ENCODE peak calls at places on chromosomes 1 and 21, in nine cellular contexts. One of them, this sample, is unnamed.

GRCh38 chr1:108814343-108815125 is 42.4 kb downstream of the AKNAD1 start:
- DNase-seq in ureter: no peak
- DNase-seq in fibroblast of gingiva: peak; percentile 62
- DNase-seq in HEK293T: no peak
- DNase-seq in uterus: peak; percentile 47
- DNase-seq in endothelial cell: no peak
- DNase-seq in HAP-1: peak; percentile 44
- DNase-seq in Kasumi-1: no peak
- DNase-seq in tibial nerve: no peak
- DNase-seq in this sample: peak; percentile 72

GRCh38 chr1:107939256-107939655 is 25.7 kb downstream of the VAV3 start:
- DNase-seq in HAP-1: no peak
- DNase-seq in Kasumi-1: no peak
- DNase-seq in tibial nerve: no peak
- DNase-seq in ureter: no peak
- DNase-seq in endothelial cell: no peak
- DNase-seq in fibroblast of gingiva: no peak
- DNase-seq in HEK293T: no peak
- DNase-seq in uterus: no peak
- DNase-seq in this sample: no peak

GRCh38 chr1:206411321-206411720 is 59.0 kb upstream of the IKBKE start:
- DNase-seq in HAP-1: no peak
- DNase-seq in ureter: no peak
- DNase-seq in HEK293T: no peak
- DNase-seq in uterus: no peak
- DNase-seq in Kasumi-1: no peak
- DNase-seq in endothelial cell: no peak
- DNase-seq in tibial nerve: no peak
- DNase-seq in fibroblast of gingiva: no peak
- DNase-seq in this sample: no peak

GRCh38 chr1:179938752-179939151 is 15.9 kb upstream of the CEP350 start:
- DNase-seq in HAP-1: peak; percentile 62
- DNase-seq in ureter: no peak
- DNase-seq in uterus: no peak
- DNase-seq in Kasumi-1: peak; percentile 7
- DNase-seq in endothelial cell: no peak
- DNase-seq in tibial nerve: no peak
- DNase-seq in fibroblast of gingiva: peak; percentile 78
- DNase-seq in HEK293T: peak; percentile 40
- DNase-seq in this sample: no peak

GRCh38 chr1:215932558-215932957 is 365.5 kb downstream of the KCTD3 start:
- DNase-seq in HAP-1: no peak
- DNase-seq in fibroblast of gingiva: no peak
- DNase-seq in tibial nerve: no peak
- DNase-seq in uterus: no peak
- DNase-seq in ureter: no peak
- DNase-seq in Kasumi-1: no peak
- DNase-seq in HEK293T: no peak
- DNase-seq in endothelial cell: no peak
- DNase-seq in this sample: no peak

GRCh38 chr1:44857446-44857845 is 14.4 kb upstream of the PTCH2 start:
- DNase-seq in ureter: no peak
- DNase-seq in uterus: no peak
- DNase-seq in endothelial cell: no peak
- DNase-seq in HAP-1: no peak
- DNase-seq in Kasumi-1: no peak
- DNase-seq in fibroblast of gingiva: no peak
- DNase-seq in tibial nerve: no peak
- DNase-seq in HEK293T: no peak
- DNase-seq in this sample: no peak

GRCh38 chr1:67908260-67908936 is 75.1 kb upstream of the GNG12 start:
- DNase-seq in HAP-1: no peak
- DNase-seq in ureter: no peak
- DNase-seq in tibial nerve: no peak
- DNase-seq in HEK293T: no peak
- DNase-seq in fibroblast of gingiva: no peak
- DNase-seq in Kasumi-1: no peak
- DNase-seq in endothelial cell: no peak
- DNase-seq in uterus: no peak
- DNase-seq in this sample: no peak

GRCh38 chr1:15090373-15090772 is 63.2 kb upstream of the TMEM51 start:
- DNase-seq in ureter: peak; percentile 84
- DNase-seq in uterus: peak; percentile 30
- DNase-seq in tibial nerve: no peak
- DNase-seq in endothelial cell: peak; percentile 86
- DNase-seq in Kasumi-1: no peak
- DNase-seq in fibroblast of gingiva: no peak
- DNase-seq in HAP-1: no peak
- DNase-seq in HEK293T: no peak
- DNase-seq in this sample: no peak

GRCh38 chr1:47655521-47656300 is 217.9 kb downstream of the FOXD2 start:
- DNase-seq in HAP-1: no peak
- DNase-seq in endothelial cell: no peak
- DNase-seq in Kasumi-1: no peak
- DNase-seq in tibial nerve: no peak
- DNase-seq in ureter: peak; percentile 32
- DNase-seq in HEK293T: no peak
- DNase-seq in fibroblast of gingiva: no peak
- DNase-seq in uterus: no peak
- DNase-seq in this sample: no peak

GRCh38 chr1:57727121-57727520 is 303.3 kb upstream of the DAB1 start:
- DNase-seq in Kasumi-1: no peak
- DNase-seq in tibial nerve: no peak
- DNase-seq in uterus: no peak
- DNase-seq in ureter: no peak
- DNase-seq in HEK293T: no peak
- DNase-seq in endothelial cell: no peak
- DNase-seq in HAP-1: no peak
- DNase-seq in fibroblast of gingiva: no peak
- DNase-seq in this sample: no peak

GRCh38 chr1:71414229-71414628 is 333.4 kb upstream of the ZRANB2 start:
- DNase-seq in endothelial cell: no peak
- DNase-seq in HAP-1: no peak
- DNase-seq in tibial nerve: no peak
- DNase-seq in uterus: no peak
- DNase-seq in fibroblast of gingiva: peak; percentile 36
- DNase-seq in Kasumi-1: peak; percentile 95
- DNase-seq in ureter: no peak
- DNase-seq in HEK293T: no peak
- DNase-seq in this sample: no peak

GRCh38 chr21:36501589-36501892 is 21.6 kb upstream of the CLDN14 start:
- DNase-seq in ureter: no peak
- DNase-seq in endothelial cell: no peak
- DNase-seq in fibroblast of gingiva: no peak
- DNase-seq in HAP-1: no peak
- DNase-seq in HEK293T: no peak
- DNase-seq in tibial nerve: no peak
- DNase-seq in uterus: no peak
- DNase-seq in Kasumi-1: no peak
- DNase-seq in this sample: no peak